ENCODE peak calls at places on chromosomes 4 and X, in five cellular contexts. D is H1, I is IMR-90, T is H9, O is mesendoderm. V is an unnamed sample.

GRCh38 chr4:80112236-80112635 is 39.2 kb upstream of the ANTXR2 start:
- DNase-seq in D (no peak), I (peak), T (no peak), O (no peak), V (no peak)

GRCh38 chr4:53068755-53069154 is 206.6 kb downstream of the RASL11B start:
- DNase-seq in D (no peak), I (peak), T (no peak), O (no peak), V (no peak)

GRCh38 chrX:115650916-115651315 is 89.9 kb downstream of the PLS3 start:
- DNase-seq in D (peak), I (peak), T (peak), O (peak), V (peak)

GRCh38 chr4:96767815-96768480 is 928.1 kb downstream of the PDHA2 start:
- DNase-seq in D (no peak), I (no peak), T (no peak), O (no peak), V (no peak)

GRCh38 chr4:159946983-159947645 is 844.2 kb downstream of the RAPGEF2 start:
- DNase-seq in D (no peak), I (peak), T (no peak), O (peak), V (peak)

GRCh38 chrX:133159205-133159604 is 58.9 kb downstream of the TFDP3 start:
- DNase-seq in D (no peak), I (no peak), T (no peak), O (no peak), V (no peak)

GRCh38 chrX:426881-427280 is 40.2 kb upstream of the PPP2R3B start:
- DNase-seq in D (no peak), I (no peak), T (no peak), O (no peak), V (no peak)

GRCh38 chr4:1644906-1645657 is 39.0 kb downstream of the FAM53A start:
- DNase-seq in D (no peak), I (no peak), T (no peak), O (peak), V (peak)

GRCh38 chrX:131841496-131842410 is 181.3 kb upstream of the STK26 start:
- DNase-seq in D (peak), I (peak), T (peak), O (peak), V (peak)

GRCh38 chr4:14583331-14583730 is 418.9 kb upstream of the CPEB2 start:
- DNase-seq in D (no peak), I (no peak), T (no peak), O (no peak), V (no peak)

GRCh38 chrX:10769696-10770619 is 149.6 kb upstream of the MID1 start:
- DNase-seq in D (no peak), I (peak), T (no peak), O (peak), V (peak)

GRCh38 chr4:170651786-170652185 is 562.0 kb upstream of the AADAT start:
- DNase-seq in D (no peak), I (peak), T (no peak), O (no peak), V (no peak)

GRCh38 chrX:10904220-10904619 is 206.9 kb upstream of the HCCS start:
- DNase-seq in D (no peak), I (peak), T (no peak), O (no peak), V (no peak)

GRCh38 chr4:98653890-98654867 is 4.2 kb downstream of the TSPAN5 start:
- DNase-seq in D (no peak), I (peak), T (no peak), O (no peak), V (no peak)

GRCh38 chr4:163331629-163332360 is 601 bp downstream of the NPY1R start:
- DNase-seq in D (peak), I (no peak), T (peak), O (peak), V (peak)

GRCh38 chr4:15894923-15895411 is 43.6 kb downstream of the FGFBP1 start:
- DNase-seq in D (no peak), I (peak), T (no peak), O (no peak), V (no peak)

GRCh38 chr4:125225806-125226205 is 88.9 kb upstream of the FAT4 start:
- DNase-seq in D (no peak), I (peak), T (no peak), O (no peak), V (no peak)

GRCh38 chrX:44935640-44936039 is 62.7 kb downstream of the KDM6A start:
- DNase-seq in D (no peak), I (no peak), T (no peak), O (no peak), V (no peak)

GRCh38 chr4:7761720-7762119 is 177.9 kb downstream of the AFAP1 start:
- DNase-seq in D (peak), I (peak), T (peak), O (peak), V (peak)

GRCh38 chr4:188484256-188484655 is 345.0 kb downstream of the TRIML1 start:
- DNase-seq in D (no peak), I (no peak), T (no peak), O (no peak), V (no peak)

GRCh38 chrX:63656871-63657580 is 128.0 kb downstream of the ARHGEF9 start:
- DNase-seq in D (no peak), I (peak), T (no peak), O (peak), V (no peak)

GRCh38 chr4:142516686-142517145 is 329.4 kb downstream of the INPP4B start:
- DNase-seq in D (no peak), I (peak), T (no peak), O (no peak), V (no peak)

GRCh38 chr4:145840162-145840768 is 98.4 kb downstream of the ZNF827 start:
- DNase-seq in D (no peak), I (peak), T (no peak), O (peak), V (no peak)

GRCh38 chrX:15947648-15948317 is 93.2 kb upstream of the AP1S2 start:
- DNase-seq in D (peak), I (peak), T (peak), O (peak), V (peak)

GRCh38 chrX:15815779-15816452 is 25.6 kb downstream of the ZRSR2 start:
- DNase-seq in D (no peak), I (peak), T (peak), O (peak), V (peak)

GRCh38 chr4:17664755-17665154 is 50.3 kb downstream of the MED28 start:
- DNase-seq in D (no peak), I (no peak), T (no peak), O (no peak), V (no peak)

GRCh38 chrX:116806288-116806802 is 343.6 kb upstream of the CT83 start:
- DNase-seq in D (no peak), I (no peak), T (peak), O (peak), V (no peak)

GRCh38 chr4:2290974-2291704 is 29.2 kb upstream of the MXD4 start:
- DNase-seq in D (peak), I (no peak), T (no peak), O (no peak), V (no peak)

GRCh38 chr4:84920591-84920990 is 45.9 kb downstream of the WDFY3 start:
- DNase-seq in D (no peak), I (peak), T (no peak), O (no peak), V (no peak)

GRCh38 chr4:97153042-97153441 is 990.2 kb downstream of the STPG2 start:
- DNase-seq in D (no peak), I (no peak), T (no peak), O (peak), V (no peak)

GRCh38 chr4:56613101-56613862 is 67.8 kb downstream of the HOPX start:
- DNase-seq in D (no peak), I (peak), T (no peak), O (peak), V (no peak)

GRCh38 chrX:115898382-115899001 is 272.1 kb upstream of the AGTR2 start:
- DNase-seq in D (peak), I (peak), T (peak), O (peak), V (no peak)

GRCh38 chr4:183984561-183984960 is 79.5 kb downstream of the STOX2 start:
- DNase-seq in D (no peak), I (no peak), T (no peak), O (no peak), V (no peak)

GRCh38 chr4:28009541-28009940 is 1148.9 kb downstream of the STIM2 start:
- DNase-seq in D (no peak), I (peak), T (no peak), O (no peak), V (no peak)

GRCh38 chr4:121421594-121421993 is 40.8 kb upstream of the QRFPR start:
- DNase-seq in D (no peak), I (no peak), T (no peak), O (peak), V (peak)

GRCh38 chr4:113587640-113588275 is 173.8 kb downstream of the CAMK2D start:
- DNase-seq in D (no peak), I (no peak), T (no peak), O (no peak), V (no peak)

GRCh38 chr4:28357985-28358384 is 1497.3 kb downstream of the STIM2 start:
- DNase-seq in D (no peak), I (peak), T (peak), O (peak), V (peak)

GRCh38 chr4:127631420-127631819 is 1.3 kb upstream of the INTU start:
- DNase-seq in D (no peak), I (peak), T (no peak), O (no peak), V (no peak)

GRCh38 chr4:188596027-188596426 is 456.8 kb downstream of the TRIML1 start:
- DNase-seq in D (no peak), I (peak), T (no peak), O (no peak), V (no peak)

GRCh38 chr4:94454405-94454804 is 2.7 kb downstream of the PDLIM5 start:
- DNase-seq in D (no peak), I (peak), T (no peak), O (no peak), V (no peak)
- H3K4me2 ChIP-seq in D (no peak), I (peak), T (no peak), O (no peak), V (no peak)

DNA sequence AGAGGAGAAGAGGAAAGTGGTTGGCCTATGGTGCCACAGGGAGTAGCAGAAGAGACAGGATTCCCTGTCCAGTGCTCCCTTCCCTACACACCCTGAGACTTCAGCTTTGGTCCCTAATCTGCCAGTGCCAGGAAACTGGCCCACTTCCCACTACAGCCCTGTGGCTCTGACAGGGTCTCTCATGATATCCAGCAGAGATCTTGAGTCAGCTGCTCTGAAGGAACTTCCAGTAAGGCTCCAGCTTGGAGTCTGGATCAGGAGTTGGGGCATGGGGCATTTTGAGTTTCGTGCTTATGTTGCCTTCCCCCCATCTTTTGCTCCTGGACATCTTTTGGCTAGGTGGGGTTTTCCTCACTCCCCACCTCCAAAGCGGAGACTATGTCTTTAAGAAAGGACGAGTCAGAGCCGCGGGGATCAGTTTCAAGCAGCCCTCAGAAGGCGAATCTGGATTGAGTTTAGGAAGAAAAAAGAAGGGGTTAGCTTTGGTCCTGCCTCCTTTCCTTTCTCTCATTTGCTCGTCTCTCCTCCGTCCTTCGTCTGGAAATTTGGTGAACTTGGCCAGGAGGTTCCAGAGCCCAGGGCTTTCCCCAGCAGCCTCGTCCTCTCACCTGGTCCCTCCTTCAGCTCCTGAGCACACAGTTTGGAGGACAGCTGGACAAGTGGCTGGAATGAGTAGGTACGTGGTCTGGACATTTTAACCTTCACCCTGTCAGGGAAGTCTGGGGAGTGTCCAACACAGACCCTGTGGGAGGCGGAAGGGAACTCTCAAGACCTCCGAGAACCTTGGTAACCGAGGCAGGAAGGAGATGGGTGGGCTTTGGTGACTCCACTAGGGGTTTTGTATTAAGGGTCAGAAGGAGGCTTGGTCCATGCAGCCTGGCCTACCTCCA is 104.4 kb downstream of the RTL5 start:
- DNase-seq in D (peak), I (no peak), T (peak), O (no peak), V (no peak)
- H2AK5ac ChIP-seq in D (no peak), I (peak), T (no peak), O (no peak), V (no peak)

DNA sequence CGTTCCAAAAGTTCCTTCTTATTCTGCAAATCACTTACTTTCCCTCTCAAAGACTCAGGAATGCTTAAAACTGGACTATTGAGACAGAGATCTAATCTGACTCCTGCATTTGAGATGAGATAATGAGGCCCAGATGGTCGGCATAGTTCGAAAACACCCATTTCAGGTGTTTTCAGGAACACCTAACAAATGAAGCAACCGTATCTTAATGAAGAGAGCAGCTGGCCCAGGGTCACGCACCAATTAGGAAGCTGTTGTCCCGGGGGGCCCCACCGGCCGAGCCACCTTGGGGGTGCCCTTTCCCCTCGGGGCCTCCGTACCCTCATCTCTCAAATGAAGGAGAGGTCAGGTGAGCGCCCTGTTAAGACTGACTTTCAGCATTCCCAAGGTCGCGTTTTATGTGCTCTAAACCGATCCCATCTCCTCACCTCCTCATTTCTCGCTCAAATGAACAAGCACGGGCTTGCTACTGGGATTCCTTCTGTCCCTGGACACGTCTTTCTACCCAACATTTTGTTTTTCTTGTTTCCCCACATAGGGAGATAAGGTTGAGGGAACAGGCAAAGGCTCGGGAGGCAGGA is 826 bp downstream of the LRPAP1 start:
- DNase-seq in D (no peak), I (no peak), T (peak), O (peak), V (no peak)
- H3K4me2 ChIP-seq in D (peak), I (peak), T (peak), O (peak), V (peak)

DNA sequence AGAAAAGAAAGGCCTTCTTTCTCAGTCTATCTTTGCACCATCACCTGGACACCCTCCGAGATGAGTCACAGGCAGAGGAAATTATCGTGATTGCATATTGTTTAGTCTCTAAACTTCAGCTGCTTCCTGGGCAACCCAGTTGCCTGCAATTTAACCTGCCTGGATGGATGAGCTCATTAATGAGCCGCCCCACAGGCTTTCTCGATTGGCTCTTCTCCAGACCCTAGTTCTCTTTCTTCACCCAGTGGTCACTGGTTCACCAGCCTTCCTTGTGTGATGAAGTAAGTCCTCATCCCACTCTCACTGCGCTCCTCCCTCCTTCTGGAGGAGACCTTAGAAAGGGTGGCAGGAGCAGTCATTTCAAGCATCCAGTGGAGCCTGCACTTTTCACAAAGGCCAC is 94.4 kb downstream of the SOWAHB start:
- DNase-seq in D (no peak), I (peak), T (no peak), O (peak), V (no peak)
- H2AK5ac ChIP-seq in D (no peak), I (peak), T (no peak), O (no peak), V (no peak)

DNA sequence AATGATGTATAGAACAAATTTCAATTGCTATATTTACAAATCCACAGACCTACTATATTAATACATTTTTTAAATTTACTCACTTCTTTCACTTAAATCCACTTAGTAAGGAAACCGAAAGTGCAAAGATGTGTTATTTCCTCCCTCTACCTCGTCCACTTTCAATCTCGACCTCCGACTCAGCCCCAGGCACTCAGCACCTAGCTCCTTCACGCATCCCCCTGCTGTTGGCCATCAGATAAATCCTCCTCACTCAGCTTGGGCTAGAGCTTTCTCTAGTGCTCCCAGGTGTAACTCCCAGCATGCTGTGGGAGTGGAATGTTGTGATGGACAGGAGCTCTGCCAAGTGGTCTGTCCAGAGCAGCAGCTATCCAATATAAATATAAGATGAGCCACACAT is 26.7 kb upstream of the TEC start:
- DNase-seq in D (no peak), I (peak), T (no peak), O (peak), V (no peak)
- H3K4me2 ChIP-seq in D (no peak), I (no peak), T (no peak), O (no peak), V (no peak)

GRCh38 chrX:80808160-80808735 is 1.4 kb downstream of the BRWD3 start:
- DNase-seq in D (peak), I (peak), T (peak), O (peak), V (peak)

GRCh38 chrX:80810365-80810978 is 795 bp upstream of the BRWD3 start:
- DNase-seq in D (no peak), I (no peak), T (no peak), O (peak), V (no peak)

GRCh38 chrX:80807606-80808159 is 2.0 kb downstream of the BRWD3 start:
- DNase-seq in D (no peak), I (no peak), T (no peak), O (no peak), V (no peak)

GRCh38 chrX:80808854-80809493 is 703 bp downstream of the BRWD3 start:
- DNase-seq in D (peak), I (no peak), T (peak), O (peak), V (peak)

DNA sequence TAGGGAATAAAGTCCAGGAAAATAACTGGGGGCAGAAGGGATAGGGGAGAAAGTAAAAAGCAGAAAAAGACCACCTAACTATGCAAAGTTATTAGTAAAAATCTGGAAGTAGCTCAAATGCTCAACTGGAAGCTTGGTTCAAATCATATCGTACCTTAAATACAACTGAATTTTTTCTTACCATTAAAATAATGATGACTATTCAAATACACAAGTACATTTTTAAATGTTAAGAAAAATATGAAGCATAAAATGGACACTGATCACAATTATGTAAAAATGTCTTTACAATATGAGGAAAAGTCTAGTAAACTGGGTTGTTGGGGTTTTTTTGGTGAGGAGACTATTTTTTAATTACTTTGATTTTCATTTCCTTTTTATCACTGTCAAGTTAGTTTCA is 3.1 kb downstream of the BRWD3 start:
- DNase-seq in D (no peak), I (no peak), T (no peak), O (no peak), V (no peak)
- H2AK5ac ChIP-seq in D (no peak), I (no peak), T (no peak), O (no peak), V (no peak)